ENCODE peak calls at places on chromosomes 5 and 9, in six cellular contexts. One of them, this sample, is unnamed. For H3K4me1, the result is how much of the 10 kb centered on the place peaks cover.

GRCh38 chr9:122125158-122125890 is 32.2 kb upstream of the TTLL11 start:
- DNase-seq in tibial nerve: peak
- DNase-seq in tibial artery: peak
- DNase-seq in upper lobe of left lung: peak
- DNase-seq in testis: peak
- DNase-seq in esophagus muscularis mucosa: no peak
- DNase-seq in this sample: peak

GRCh38 chr5:170623576-170624181 is 119.9 kb downstream of the KCNIP1 start:
- DNase-seq in tibial nerve: no peak
- DNase-seq in tibial artery: peak
- DNase-seq in esophagus muscularis mucosa: no peak
- DNase-seq in testis: peak
- DNase-seq in upper lobe of left lung: no peak
- DNase-seq in this sample: peak

GRCh38 chr9:124969401-124969800 is 28.5 kb upstream of the GOLGA1 start:
- DNase-seq in esophagus muscularis mucosa: no peak
- DNase-seq in tibial artery: no peak
- DNase-seq in tibial nerve: no peak
- DNase-seq in upper lobe of left lung: no peak
- DNase-seq in testis: no peak
- DNase-seq in this sample: no peak

GRCh38 chr5:4203146-4203545 is 607.5 kb downstream of the IRX1 start:
- DNase-seq in tibial artery: no peak
- DNase-seq in testis: no peak
- DNase-seq in upper lobe of left lung: no peak
- DNase-seq in esophagus muscularis mucosa: peak
- DNase-seq in tibial nerve: no peak
- DNase-seq in this sample: no peak

GRCh38 chr5:151213803-151214613 is 9.9 kb downstream of the CCDC69 start:
- DNase-seq in tibial nerve: peak
- DNase-seq in esophagus muscularis mucosa: no peak
- DNase-seq in testis: peak
- DNase-seq in tibial artery: peak
- DNase-seq in upper lobe of left lung: peak
- DNase-seq in this sample: peak

GRCh38 chr5:20276061-20276958 is 288.3 kb upstream of the CDH18 start:
- DNase-seq in upper lobe of left lung: no peak
- DNase-seq in tibial nerve: no peak
- DNase-seq in testis: no peak
- DNase-seq in esophagus muscularis mucosa: no peak
- DNase-seq in tibial artery: no peak
- DNase-seq in this sample: peak

GRCh38 chr9:125239631-125240597 is 1.2 kb downstream of the HSPA5 start:
- DNase-seq in tibial nerve: no peak
- DNase-seq in upper lobe of left lung: no peak
- DNase-seq in esophagus muscularis mucosa: no peak
- DNase-seq in testis: no peak
- DNase-seq in tibial artery: no peak
- DNase-seq in this sample: no peak

GRCh38 chr9:93590609-93591234 is 14.3 kb downstream of the PHF2 start:
- DNase-seq in esophagus muscularis mucosa: no peak
- DNase-seq in tibial artery: peak
- DNase-seq in tibial nerve: no peak
- DNase-seq in testis: no peak
- DNase-seq in upper lobe of left lung: no peak
- DNase-seq in this sample: no peak

GRCh38 chr9:130696139-130696650 is 2.6 kb downstream of the EXOSC2 start:
- DNase-seq in tibial nerve: no peak
- DNase-seq in esophagus muscularis mucosa: no peak
- DNase-seq in testis: no peak
- DNase-seq in tibial artery: no peak
- DNase-seq in upper lobe of left lung: no peak
- DNase-seq in this sample: no peak

GRCh38 chr5:16625116-16625515 is 8.3 kb upstream of the RETREG1 start:
- DNase-seq in tibial nerve: no peak
- DNase-seq in testis: no peak
- DNase-seq in esophagus muscularis mucosa: no peak
- DNase-seq in tibial artery: no peak
- DNase-seq in upper lobe of left lung: no peak
- DNase-seq in this sample: no peak

GRCh38 chr5:58108507-58108906 is 351.4 kb downstream of the PLK2 start:
- DNase-seq in tibial nerve: no peak
- DNase-seq in tibial artery: no peak
- DNase-seq in testis: no peak
- DNase-seq in upper lobe of left lung: no peak
- DNase-seq in esophagus muscularis mucosa: no peak
- DNase-seq in this sample: no peak

GRCh38 chr9:104980039-104980654 is 52.2 kb upstream of the ABCA1 start:
- DNase-seq in testis: no peak
- DNase-seq in upper lobe of left lung: no peak
- DNase-seq in esophagus muscularis mucosa: no peak
- DNase-seq in tibial artery: no peak
- DNase-seq in tibial nerve: no peak
- DNase-seq in this sample: no peak

GRCh38 chr9:36738318-36738975 is 165.8 kb downstream of the MELK start:
- DNase-seq in tibial nerve: no peak
- DNase-seq in tibial artery: no peak
- DNase-seq in upper lobe of left lung: no peak
- DNase-seq in testis: peak
- DNase-seq in esophagus muscularis mucosa: no peak
- DNase-seq in this sample: no peak

GRCh38 chr9:93196095-93197055 is 12.4 kb downstream of the WNK2 start:
- DNase-seq in tibial artery: no peak
- DNase-seq in testis: no peak
- DNase-seq in tibial nerve: no peak
- DNase-seq in upper lobe of left lung: no peak
- DNase-seq in esophagus muscularis mucosa: no peak
- DNase-seq in this sample: no peak

GRCh38 chr5:146662229-146662628 is 146.2 kb upstream of the GPR151 start:
- DNase-seq in upper lobe of left lung: no peak
- DNase-seq in tibial nerve: no peak
- DNase-seq in esophagus muscularis mucosa: no peak
- DNase-seq in testis: peak
- DNase-seq in tibial artery: no peak
- DNase-seq in this sample: peak

GRCh38 chr5:35458824-35459207 is 158.8 kb upstream of the SPEF2 start:
- DNase-seq in upper lobe of left lung: no peak
- DNase-seq in tibial nerve: no peak
- DNase-seq in testis: peak
- DNase-seq in esophagus muscularis mucosa: no peak
- DNase-seq in tibial artery: no peak
- DNase-seq in this sample: no peak

GRCh38 chr9:107123389-107123788 is 159.7 kb upstream of the RAD23B start:
- DNase-seq in upper lobe of left lung: no peak
- DNase-seq in testis: no peak
- DNase-seq in esophagus muscularis mucosa: no peak
- DNase-seq in tibial nerve: no peak
- DNase-seq in tibial artery: no peak
- DNase-seq in this sample: no peak

GRCh38 chr9:6829027-6829426 is 71.3 kb downstream of the KDM4C start:
- DNase-seq in tibial nerve: no peak
- DNase-seq in testis: no peak
- DNase-seq in tibial artery: no peak
- DNase-seq in upper lobe of left lung: no peak
- DNase-seq in esophagus muscularis mucosa: no peak
- DNase-seq in this sample: no peak

GRCh38 chr9:22255337-22255736 is 191.3 kb upstream of the DMRTA1 start:
- DNase-seq in testis: no peak
- DNase-seq in esophagus muscularis mucosa: no peak
- DNase-seq in tibial artery: no peak
- DNase-seq in tibial nerve: no peak
- DNase-seq in upper lobe of left lung: no peak
- DNase-seq in this sample: no peak

GRCh38 chr9:131334568-131335105 is 45.1 kb downstream of the PLPP7 start:
- DNase-seq in esophagus muscularis mucosa: no peak
- DNase-seq in testis: peak
- DNase-seq in upper lobe of left lung: no peak
- DNase-seq in tibial nerve: no peak
- DNase-seq in tibial artery: peak
- DNase-seq in this sample: no peak

GRCh38 chr9:89883401-89884341 is 278.9 kb downstream of the GADD45G start:
- DNase-seq in esophagus muscularis mucosa: peak
- DNase-seq in tibial nerve: no peak
- DNase-seq in tibial artery: no peak
- DNase-seq in upper lobe of left lung: no peak
- DNase-seq in testis: peak
- DNase-seq in this sample: no peak

GRCh38 chr9:6270896-6271295 is 55.3 kb downstream of the IL33 start:
- DNase-seq in upper lobe of left lung: no peak
- DNase-seq in tibial nerve: no peak
- DNase-seq in esophagus muscularis mucosa: no peak
- DNase-seq in tibial artery: no peak
- DNase-seq in testis: no peak
- DNase-seq in this sample: peak

GRCh38 chr5:163661358-163661757 is 155.9 kb downstream of the MAT2B start:
- DNase-seq in testis: no peak
- DNase-seq in upper lobe of left lung: no peak
- DNase-seq in esophagus muscularis mucosa: no peak
- DNase-seq in tibial nerve: no peak
- DNase-seq in tibial artery: no peak
- DNase-seq in this sample: no peak
- H3K4me1 ChIP-seq in testis: under half
- H3K4me1 ChIP-seq in upper lobe of left lung: under half
- H3K4me1 ChIP-seq in esophagus muscularis mucosa: under half
- H3K4me1 ChIP-seq in tibial nerve: under half
- H3K4me1 ChIP-seq in tibial artery: under half
- H3K4me1 ChIP-seq in this sample: under half

GRCh38 chr9:86324901-86325300 is 29.3 kb downstream of the TUT7 start:
- DNase-seq in upper lobe of left lung: no peak
- DNase-seq in tibial artery: no peak
- DNase-seq in esophagus muscularis mucosa: no peak
- DNase-seq in tibial nerve: no peak
- DNase-seq in testis: no peak
- DNase-seq in this sample: no peak

GRCh38 chr9:86322973-86323644 is 31.1 kb downstream of the TUT7 start:
- DNase-seq in tibial nerve: no peak
- DNase-seq in upper lobe of left lung: no peak
- DNase-seq in tibial artery: no peak
- DNase-seq in testis: no peak
- DNase-seq in esophagus muscularis mucosa: no peak
- DNase-seq in this sample: no peak

GRCh38 chr9:86321373-86321772 is 32.8 kb downstream of the TUT7 start:
- DNase-seq in tibial artery: no peak
- DNase-seq in testis: no peak
- DNase-seq in tibial nerve: no peak
- DNase-seq in upper lobe of left lung: no peak
- DNase-seq in esophagus muscularis mucosa: no peak
- DNase-seq in this sample: peak

GRCh38 chr9:86326536-86326935 is 27.7 kb downstream of the TUT7 start:
- DNase-seq in esophagus muscularis mucosa: no peak
- DNase-seq in upper lobe of left lung: no peak
- DNase-seq in tibial nerve: no peak
- DNase-seq in testis: no peak
- DNase-seq in tibial artery: no peak
- DNase-seq in this sample: no peak

DNA sequence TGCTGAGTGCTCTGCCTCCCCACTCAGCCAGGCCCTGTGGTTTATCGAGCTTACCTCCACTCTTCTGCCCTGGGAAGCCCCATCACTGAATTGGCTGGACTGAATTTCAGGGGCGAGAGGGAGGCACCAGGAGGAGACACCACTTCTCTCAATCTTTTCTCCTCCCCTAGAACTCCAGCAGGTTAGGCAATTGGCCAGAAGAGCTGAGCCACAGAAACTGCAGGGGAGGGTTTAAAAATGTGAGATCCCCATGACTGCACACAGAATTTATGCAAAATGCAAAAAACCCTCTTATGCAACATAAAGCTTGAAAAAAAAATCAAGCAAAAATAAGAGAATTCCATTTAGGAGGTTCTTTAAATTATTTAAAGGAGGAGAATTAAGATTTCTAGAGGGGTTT is 29.9 kb downstream of the TUT7 start:
- DNase-seq in upper lobe of left lung: no peak
- DNase-seq in testis: no peak
- DNase-seq in tibial nerve: no peak
- DNase-seq in esophagus muscularis mucosa: no peak
- DNase-seq in tibial artery: no peak
- DNase-seq in this sample: peak
- H3K27ac ChIP-seq in upper lobe of left lung: no peak
- H3K27ac ChIP-seq in testis: no peak
- H3K27ac ChIP-seq in tibial nerve: no peak
- H3K27ac ChIP-seq in esophagus muscularis mucosa: no peak
- H3K27ac ChIP-seq in tibial artery: no peak
- H3K27ac ChIP-seq in this sample: no peak

GRCh38 chr5:88880196-88880595 is 2.8 kb downstream of the MEF2C start:
- DNase-seq in tibial nerve: no peak
- DNase-seq in upper lobe of left lung: no peak
- DNase-seq in esophagus muscularis mucosa: no peak
- DNase-seq in tibial artery: no peak
- DNase-seq in testis: no peak
- DNase-seq in this sample: no peak
- H3K4me3 ChIP-seq in tibial nerve: no peak
- H3K4me3 ChIP-seq in upper lobe of left lung: peak
- H3K4me3 ChIP-seq in esophagus muscularis mucosa: peak
- H3K4me3 ChIP-seq in tibial artery: peak
- H3K4me3 ChIP-seq in testis: no peak
- H3K4me3 ChIP-seq in this sample: peak

GRCh38 chr9:96491079-96491879 is 41.3 kb downstream of the HABP4 start:
- DNase-seq in tibial artery: no peak
- DNase-seq in testis: no peak
- DNase-seq in tibial nerve: no peak
- DNase-seq in upper lobe of left lung: no peak
- DNase-seq in esophagus muscularis mucosa: no peak
- DNase-seq in this sample: peak

GRCh38 chr9:96492993-96493531 is 43.1 kb downstream of the HABP4 start:
- DNase-seq in esophagus muscularis mucosa: no peak
- DNase-seq in tibial nerve: no peak
- DNase-seq in upper lobe of left lung: no peak
- DNase-seq in tibial artery: no peak
- DNase-seq in testis: no peak
- DNase-seq in this sample: no peak

GRCh38 chr9:96493757-96494156 is 43.8 kb downstream of the HABP4 start:
- DNase-seq in tibial nerve: no peak
- DNase-seq in upper lobe of left lung: no peak
- DNase-seq in tibial artery: no peak
- DNase-seq in esophagus muscularis mucosa: no peak
- DNase-seq in testis: no peak
- DNase-seq in this sample: no peak

GRCh38 chr9:96490534-96491078 is 40.6 kb downstream of the HABP4 start:
- DNase-seq in tibial artery: no peak
- DNase-seq in esophagus muscularis mucosa: no peak
- DNase-seq in testis: no peak
- DNase-seq in tibial nerve: no peak
- DNase-seq in upper lobe of left lung: no peak
- DNase-seq in this sample: no peak

DNA sequence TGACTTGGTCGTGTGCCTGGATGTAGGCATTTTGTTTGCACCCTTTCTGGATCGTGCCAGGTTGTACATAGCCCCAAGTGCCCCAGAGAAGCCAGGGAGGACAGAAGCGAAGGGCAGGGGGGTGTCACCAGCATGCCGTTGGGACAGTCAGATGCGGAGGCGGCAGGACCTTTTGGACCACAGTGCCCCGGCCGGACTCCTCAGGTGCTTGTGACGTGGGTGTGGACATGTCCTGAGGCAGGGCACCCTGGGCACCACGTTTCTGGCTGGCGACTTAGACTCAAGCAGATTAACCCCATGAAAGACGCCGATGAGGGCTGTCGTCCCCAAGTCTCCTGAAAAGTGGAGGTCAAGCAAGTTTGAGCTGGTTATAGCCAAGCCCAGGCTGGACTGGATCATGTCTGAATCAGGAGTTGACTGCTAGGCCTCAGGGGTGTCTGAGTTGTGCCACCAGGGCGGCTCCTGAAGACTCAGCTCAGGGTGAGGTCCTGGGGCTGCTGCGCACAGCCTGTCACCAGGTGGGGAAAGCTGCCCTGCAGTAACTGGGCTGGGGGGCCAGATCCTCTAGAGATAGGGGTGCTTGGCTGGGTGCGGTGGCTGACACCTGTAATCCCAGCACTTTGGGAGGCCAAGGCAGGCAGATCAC is 42.0 kb downstream of the HABP4 start:
- DNase-seq in esophagus muscularis mucosa: no peak
- DNase-seq in testis: no peak
- DNase-seq in tibial nerve: no peak
- DNase-seq in upper lobe of left lung: no peak
- DNase-seq in tibial artery: no peak
- DNase-seq in this sample: no peak
- H3K4me1 ChIP-seq in esophagus muscularis mucosa: under half
- H3K4me1 ChIP-seq in testis: under half
- H3K4me1 ChIP-seq in tibial nerve: under half
- H3K4me1 ChIP-seq in upper lobe of left lung: under half
- H3K4me1 ChIP-seq in tibial artery: under half
- H3K4me1 ChIP-seq in this sample: under half